ENCODE peak calls at places on chromosomes 4 and X, in six cellular contexts. R, Y, Z, T, O and J are unnamed samples.

GRCh38 chr4:1792832-1793495 is at the start of gene FGFR3:
- DNase-seq in R (no peak), O (no peak), Z (no peak), T (peak; percentile 85), Y (peak; percentile 92), J (no peak)

GRCh38 chr4:101835121-101835904 is 44.8 kb downstream of the BANK1 start:
- DNase-seq in O (peak; percentile 31), Z (peak; percentile 34), T (no peak), Y (peak; percentile 15), R (peak; percentile 48), J (no peak)

GRCh38 chr4:24282446-24282845 is 301.9 kb downstream of the DHX15 start:
- DNase-seq in O (no peak), R (no peak), Z (no peak), Y (no peak), T (no peak), J (no peak)

GRCh38 chr4:121053601-121054143 is 18.7 kb downstream of the NDNF start:
- DNase-seq in O (no peak), T (no peak), Z (no peak), Y (no peak), R (peak; percentile 54), J (peak; percentile 2)

GRCh38 chr4:87982446-87982845 is 6.9 kb downstream of the SPP1 start:
- DNase-seq in R (peak; percentile 69), T (peak; percentile 55), Z (no peak), O (peak; percentile 35), Y (no peak), J (no peak)

GRCh38 chr4:162560073-162560472 is 396.3 kb upstream of the FSTL5 start:
- DNase-seq in R (no peak), T (no peak), O (no peak), Y (no peak), Z (no peak), J (no peak)

GRCh38 chrX:152915541-152916241 is 17.8 kb downstream of the ZNF185 start:
- DNase-seq in Z (peak; percentile 42), R (peak; percentile 52), O (peak; percentile 79), T (peak; percentile 62), Y (peak; percentile 52), J (no peak)

GRCh38 chrX:131816551-131817136 is 206.5 kb upstream of the STK26 start:
- DNase-seq in O (peak; percentile 74), Y (no peak), R (peak; percentile 46), Z (no peak), T (no peak), J (no peak)

GRCh38 chr4:81040175-81040659 is 9.7 kb downstream of the BMP3 start:
- DNase-seq in R (peak; percentile 6), T (peak; percentile 56), O (peak; percentile 35), Z (peak; percentile 56), Y (peak; percentile 49), J (no peak)

GRCh38 chr4:80182237-80182866 is 15.0 kb upstream of the PRDM8 start:
- DNase-seq in T (no peak), Y (no peak), Z (no peak), O (no peak), R (no peak), J (no peak)

GRCh38 chr4:186013404-186014186 is 55.4 kb upstream of the TLR3 start:
- DNase-seq in O (no peak), Y (no peak), R (no peak), Z (no peak), T (no peak), J (no peak)

GRCh38 chr4:41213563-41214157 is 682 bp downstream of the APBB2 start:
- DNase-seq in O (no peak), Z (no peak), R (no peak), Y (peak; percentile 54), T (no peak), J (no peak)

GRCh38 chr4:82223715-82224114 is 150.1 kb downstream of the HNRNPD start:
- DNase-seq in Z (no peak), Y (no peak), T (no peak), O (no peak), R (no peak), J (no peak)

GRCh38 chr4:150482581-150482980 is 99.4 kb upstream of the MAB21L2 start:
- DNase-seq in Y (no peak), R (no peak), O (no peak), T (no peak), Z (no peak), J (no peak)

GRCh38 chrX:123731258-123731986 is 1.4 kb downstream of the THOC2 start:
- DNase-seq in Z (peak; percentile 11), R (peak; percentile 33), T (peak; percentile 37), O (peak; percentile 15), Y (peak; percentile 16), J (no peak)

GRCh38 chr4:119000400-119000799 is 111.7 kb downstream of the SYNPO2 start:
- DNase-seq in Z (no peak), T (no peak), R (no peak), Y (no peak), O (peak; percentile 15), J (no peak)

GRCh38 chrX:115940888-115941332 is 229.6 kb upstream of the AGTR2 start:
- DNase-seq in O (peak; percentile 45), Z (peak; percentile 0), R (no peak), T (peak; percentile 84), Y (no peak), J (no peak)

GRCh38 chrX:42117318-42117717 is 194.0 kb upstream of the CASK start:
- DNase-seq in T (no peak), Z (no peak), R (no peak), Y (no peak), O (no peak), J (no peak)

GRCh38 chr4:85836588-85836987 is 361.6 kb downstream of the ARHGAP24 start:
- DNase-seq in Z (no peak), O (peak; percentile 31), Y (no peak), R (no peak), T (no peak), J (no peak)

GRCh38 chr4:5137927-5138326 is 86.6 kb downstream of the STK32B start:
- DNase-seq in Y (no peak), T (no peak), O (peak; percentile 17), R (peak; percentile 59), Z (no peak), J (no peak)

GRCh38 chrX:129572422-129572821 is 32.4 kb downstream of the OCRL start:
- DNase-seq in O (no peak), Y (no peak), R (peak; percentile 7), T (no peak), Z (no peak), J (no peak)

GRCh38 chrX:10608099-10608498 is 12.3 kb downstream of the MID1 start:
- DNase-seq in R (peak; percentile 57), T (no peak), Y (no peak), Z (peak; percentile 93), O (peak; percentile 90), J (no peak)

GRCh38 chr4:8351931-8352367 is 82.4 kb downstream of the HTRA3 start:
- DNase-seq in Y (no peak), O (peak; percentile 39), R (peak; percentile 29), Z (peak; percentile 32), T (no peak), J (no peak)

GRCh38 chr4:18166925-18167324 is 145.4 kb upstream of the LCORL start:
- DNase-seq in R (no peak), O (no peak), Z (no peak), Y (no peak), T (no peak), J (no peak)

GRCh38 chr4:171809854-171810253 is 3.4 kb upstream of the GALNTL6 start:
- DNase-seq in O (no peak), Y (no peak), T (no peak), R (no peak), Z (no peak), J (no peak)

GRCh38 chr4:84503495-84504437 is 4.7 kb upstream of the NKX6-1 start:
- DNase-seq in Y (peak; percentile 87), R (peak; percentile 34), T (peak; percentile 90), O (peak; percentile 66), Z (peak; percentile 77), J (no peak)

GRCh38 chrX:150036641-150037040 is 98.3 kb upstream of the EOLA2 start:
- DNase-seq in O (no peak), Z (no peak), R (no peak), T (no peak), Y (no peak), J (peak; percentile 17)

GRCh38 chr4:47471591-47471990 is 8.1 kb upstream of the COMMD8 start:
- DNase-seq in R (no peak), O (no peak), Z (no peak), Y (no peak), T (no peak), J (no peak)

GRCh38 chr4:57068237-57068981 is 41.8 kb downstream of the IGFBP7 start:
- DNase-seq in Z (no peak), Y (no peak), T (no peak), O (no peak), R (no peak), J (no peak)

GRCh38 chr4:139559692-139560091 is 3.7 kb upstream of the SETD7 start:
- DNase-seq in R (no peak), Y (no peak), O (no peak), T (no peak), Z (no peak), J (no peak)
- H3K4me3 ChIP-seq in R (no peak overlapping the region), Y (no peak overlapping the region), O (no peak overlapping the region), T (no peak overlapping the region), Z (no peak overlapping the region), J (no peak overlapping the region)

DNA sequence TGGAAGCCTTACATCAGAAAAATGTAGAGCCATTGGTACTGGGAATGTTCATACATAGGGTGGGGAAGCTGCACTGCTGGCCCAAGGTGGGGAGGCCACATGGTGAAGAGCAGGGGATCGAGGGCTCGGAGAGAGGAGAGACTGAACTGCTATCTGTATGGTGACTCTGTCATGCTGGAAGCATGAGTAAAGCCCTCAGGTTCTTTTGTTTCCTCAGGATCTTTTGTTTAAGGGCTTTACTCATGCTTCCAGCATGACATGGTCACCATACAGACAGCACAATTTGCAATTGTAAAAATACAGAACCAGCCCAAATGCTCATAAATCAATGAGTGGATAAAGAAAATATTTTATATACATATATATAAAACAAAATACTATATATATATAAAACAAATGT is 78.4 kb downstream of the KLF8 start:
- DNase-seq in R (no peak), Z (no peak), O (no peak), T (no peak), Y (no peak), J (no peak)
- TF ChIP-seq CTCF in R (no peak), Z (no peak), O (no peak), T (no peak), Y (no peak), J (no peak)

GRCh38 chr4:26953361-26953760 is 92.7 kb downstream of the STIM2 start:
- DNase-seq in T (no peak), Y (no peak), Z (no peak), R (peak; percentile 20), O (no peak), J (no peak)
- H4K20me1 ChIP-seq in T (no peaks in the 10 kb centered on the region), Y (no peaks in the 10 kb centered on the region), Z (no peaks in the 10 kb centered on the region), R (peaks cover 4% of the 10 kb centered on the region), O (no peaks in the 10 kb centered on the region), J (no peaks in the 10 kb centered on the region)

GRCh38 chrX:108156082-108156481 is 64.5 kb downstream of the ATG4A start:
- DNase-seq in R (no peak), O (no peak), T (no peak), Y (no peak), Z (no peak), J (no peak)

GRCh38 chrX:108156934-108157466 is 65.4 kb downstream of the ATG4A start:
- DNase-seq in T (no peak), O (no peak), Y (no peak), R (no peak), Z (no peak), J (no peak)

GRCh38 chrX:108159028-108159670 is 67.6 kb downstream of the ATG4A start:
- DNase-seq in T (no peak), R (no peak), Y (no peak), O (no peak), Z (no peak), J (no peak)

GRCh38 chrX:108160309-108160708 is 68.7 kb downstream of the ATG4A start:
- DNase-seq in R (no peak), Y (no peak), T (no peak), O (no peak), Z (no peak), J (no peak)

GRCh38 chrX:108157628-108158027 is 66.0 kb downstream of the ATG4A start:
- DNase-seq in Y (no peak), Z (no peak), T (no peak), O (no peak), R (no peak), J (no peak)
- H3K4me3 ChIP-seq in Y (no peak overlapping the region), Z (no peak overlapping the region), T (no peak overlapping the region), O (no peak overlapping the region), R (no peak overlapping the region), J (no peak overlapping the region)